ENCODE peak calls at places on chromosomes 16 and 17, in six cellular contexts. F is tibial nerve, S is AG09319, M is mucosa of gallbladder, H is Calu3, D is omental fat pad. C is an unnamed sample.

GRCh38 chr17:64024215-64024654 is 3.8 kb upstream of the ICAM2 start:
- DNase-seq in D (no peak), S (no peak), H (no peak), F (no peak), M (no peak), C (no peak)

GRCh38 chr16:2751577-2752034 is 832 bp upstream of the SRRM2 start:
- DNase-seq in S (no peak), F (no peak), M (peak; percentile 17), H (no peak), D (no peak), C (no peak)

GRCh38 chr16:75293746-75294145 is 42.3 kb upstream of the BCAR1 start:
- DNase-seq in H (no peak), D (no peak), M (no peak), S (no peak), F (no peak), C (no peak)

GRCh38 chr17:48655913-48656312 is 29.8 kb upstream of the HOXB9 start:
- DNase-seq in F (no peak), H (no peak), M (no peak), S (no peak), D (no peak), C (no peak)

GRCh38 chr17:20779521-20779920 is 200.0 kb downstream of the CDRT15L2 start:
- DNase-seq in M (no peak), F (no peak), H (no peak), D (no peak), S (no peak), C (no peak)

GRCh38 chr17:81577278-81578000 is 25.3 kb upstream of the FAAP100 start:
- DNase-seq in S (no peak), D (no peak), M (no peak), H (peak; percentile 67), F (no peak), C (no peak)

GRCh38 chr17:59131131-59131530 is 23.9 kb downstream of the SKA2 start:
- DNase-seq in H (no peak), D (no peak), F (no peak), S (no peak), M (no peak), C (no peak)

GRCh38 chr16:3880623-3881498 is at the start of gene CREBBP:
- DNase-seq in F (peak; percentile 86), M (peak; percentile 89), H (peak; percentile 93), D (peak; percentile 61), S (peak; percentile 76), C (peak; percentile 71)

GRCh38 chr17:29620271-29620670 is 2.4 kb downstream of the CORO6 start:
- DNase-seq in F (no peak), M (no peak), D (no peak), S (no peak), H (no peak), C (no peak)

C was measured in fibroblast of the conjunctiva.